ENCODE peak calls at places on chromosomes 2 and 18, in four cellular contexts. One of them, this sample, is unnamed.

GRCh38 chr2:224056889-224057288 is 17.8 kb upstream of the SERPINE2 start:
- DNase-seq in T follicular helper cell: no peak
- DNase-seq in dermis microvascular lymphatic vessel endothelial cell: no peak
- DNase-seq in Karpas-422: no peak
- DNase-seq in this sample: no peak

GRCh38 chr2:96353606-96354095 is 18.1 kb downstream of the NCAPH start:
- DNase-seq in Karpas-422: no peak
- DNase-seq in T follicular helper cell: no peak
- DNase-seq in dermis microvascular lymphatic vessel endothelial cell: peak; percentile 91
- DNase-seq in this sample: no peak

GRCh38 chr2:219398721-219399333 is 11.1 kb upstream of the DNPEP start:
- DNase-seq in T follicular helper cell: no peak
- DNase-seq in Karpas-422: no peak
- DNase-seq in dermis microvascular lymphatic vessel endothelial cell: no peak
- DNase-seq in this sample: no peak

GRCh38 chr2:11385222-11385621 is 40.8 kb upstream of the ROCK2 start:
- DNase-seq in T follicular helper cell: no peak
- DNase-seq in dermis microvascular lymphatic vessel endothelial cell: no peak
- DNase-seq in Karpas-422: no peak
- DNase-seq in this sample: no peak

GRCh38 chr2:180336550-180336949 is 329.5 kb upstream of the CWC22 start:
- DNase-seq in T follicular helper cell: no peak
- DNase-seq in dermis microvascular lymphatic vessel endothelial cell: no peak
- DNase-seq in Karpas-422: no peak
- DNase-seq in this sample: no peak

GRCh38 chr2:25089605-25090424 is 47.9 kb downstream of the EFR3B start:
- DNase-seq in dermis microvascular lymphatic vessel endothelial cell: no peak
- DNase-seq in T follicular helper cell: no peak
- DNase-seq in Karpas-422: no peak
- DNase-seq in this sample: no peak

GRCh38 chr2:96685592-96686459 is 43.3 kb downstream of the FER1L5 start:
- DNase-seq in dermis microvascular lymphatic vessel endothelial cell: no peak
- DNase-seq in Karpas-422: no peak
- DNase-seq in T follicular helper cell: no peak
- DNase-seq in this sample: no peak

GRCh38 chr18:77035380-77035779 is 97.2 kb downstream of the MBP start:
- DNase-seq in T follicular helper cell: no peak
- DNase-seq in Karpas-422: no peak
- DNase-seq in dermis microvascular lymphatic vessel endothelial cell: no peak
- DNase-seq in this sample: no peak

GRCh38 chr18:37578886-37579513 is 13.4 kb upstream of the CELF4 start:
- DNase-seq in T follicular helper cell: no peak
- DNase-seq in Karpas-422: peak; percentile 52
- DNase-seq in dermis microvascular lymphatic vessel endothelial cell: peak; percentile 28
- DNase-seq in this sample: no peak

GRCh38 chr2:205849136-205849535 is 166.8 kb downstream of the NRP2 start:
- DNase-seq in Karpas-422: no peak
- DNase-seq in T follicular helper cell: no peak
- DNase-seq in dermis microvascular lymphatic vessel endothelial cell: no peak
- DNase-seq in this sample: no peak

GRCh38 chr2:17615728-17616351 is 75.3 kb downstream of the VSNL1 start:
- DNase-seq in T follicular helper cell: no peak
- DNase-seq in dermis microvascular lymphatic vessel endothelial cell: no peak
- DNase-seq in Karpas-422: no peak
- DNase-seq in this sample: peak; percentile 63

GRCh38 chr2:12714391-12715221 is 2.1 kb upstream of the TRIB2 start:
- DNase-seq in Karpas-422: no peak
- DNase-seq in T follicular helper cell: no peak
- DNase-seq in dermis microvascular lymphatic vessel endothelial cell: peak; percentile 75
- DNase-seq in this sample: no peak